ENCODE peak calls at places on chromosomes 4 and X, in five cellular contexts. T, Y, B, O and H are unnamed samples. For H3K4me1, the result is how much of the 10 kb centered on the place peaks cover.

GRCh38 chrX:72308566-72309296 is 3.0 kb upstream of the CITED1 start:
- DNase-seq in O (peak), B (no peak), Y (peak), T (peak), H (peak)

GRCh38 chrX:30023451-30023850 is 191.9 kb upstream of the MAGEB2 start:
- DNase-seq in Y (no peak), B (no peak), T (no peak), O (no peak), H (no peak)

GRCh38 chrX:15524417-15524816 is 23.8 kb downstream of the BMX start:
- DNase-seq in B (no peak), T (no peak), Y (peak), O (no peak), H (no peak)

GRCh38 chr4:94621491-94622080 is 136.2 kb upstream of the BMPR1B start:
- DNase-seq in T (no peak), O (no peak), B (no peak), Y (peak), H (no peak)

GRCh38 chrX:130173190-130173895 is 1.6 kb downstream of the RAB33A start:
- DNase-seq in B (peak), Y (peak), T (peak), O (peak), H (no peak)

GRCh38 chr4:40956726-40957255 is 207.0 kb downstream of the NSUN7 start:
- DNase-seq in B (no peak), O (no peak), Y (no peak), T (no peak), H (no peak)

GRCh38 chrX:31658360-31658759 is 586.5 kb upstream of the FTHL17 start:
- DNase-seq in B (no peak), O (no peak), T (no peak), Y (peak), H (no peak)

GRCh38 chrX:35800479-35800878 is 2.3 kb downstream of the MAGEB16 start:
- DNase-seq in T (no peak), B (no peak), O (no peak), Y (no peak), H (no peak)

GRCh38 chr4:48635310-48635709 is 144.8 kb downstream of the FRYL start:
- DNase-seq in T (no peak), O (no peak), B (no peak), Y (peak), H (no peak)

GRCh38 chr4:150173420-150173819 is 95.2 kb downstream of the DCLK2 start:
- DNase-seq in T (no peak), Y (peak), O (no peak), B (no peak), H (no peak)

GRCh38 chrX:106007815-106008214 is 30.7 kb downstream of the SERPINA7 start:
- DNase-seq in O (no peak), T (no peak), B (no peak), Y (no peak), H (no peak)

GRCh38 chrX:150766351-150767044 is 73.3 kb downstream of the MTMR1 start:
- DNase-seq in O (no peak), T (no peak), Y (no peak), B (no peak), H (no peak)

GRCh38 chr4:123052007-123052406 is 129.6 kb upstream of the NUDT6 start:
- DNase-seq in O (no peak), Y (no peak), T (no peak), B (no peak), H (no peak)

GRCh38 chr4:107258359-107258758 is 222.2 kb upstream of the DKK2 start:
- DNase-seq in Y (no peak), O (no peak), B (no peak), T (no peak), H (no peak)

GRCh38 chrX:19889582-19890342 is 2.4 kb upstream of the SH3KBP1 start:
- DNase-seq in B (peak), O (no peak), Y (no peak), T (peak), H (no peak)

GRCh38 chrX:154365997-154366665 is 8.3 kb downstream of the FLNA start:
- DNase-seq in O (no peak), Y (no peak), B (no peak), T (no peak), H (no peak)
- TF ChIP-seq POLR2AphosphoS5 in O (peak), Y (peak), B (no peak), T (no peak), H (no peak)

GRCh38 chr4:7767966-7768365 is 171.7 kb downstream of the AFAP1 start:
- DNase-seq in B (no peak), T (no peak), O (no peak), Y (no peak), H (no peak)
- H3K4me1 ChIP-seq in B (under half), T (under half), O (under half), Y (under half), H (under half)

GRCh38 chrX:3815896-3816664 is 102.6 kb upstream of the PRKX start:
- DNase-seq in Y (peak), B (peak), T (peak), O (peak), H (peak)
- TF ChIP-seq POLR2A in Y (no peak), B (peak), T (peak), O (no peak), H (no peak)

GRCh38 chr4:146407669-146408084 is 114.1 kb downstream of the SLC10A7 start:
- DNase-seq in B (no peak), Y (peak), O (no peak), T (no peak), H (no peak)
- TF ChIP-seq POLR2AphosphoS5 in B (no peak), Y (peak), O (no peak), T (no peak), H (no peak)

GRCh38 chr4:5752803-5753184 is 41.8 kb downstream of the EVC start:
- DNase-seq in Y (no peak), T (no peak), O (no peak), B (no peak), H (no peak)

GRCh38 chr4:5755161-5755560 is 44.2 kb downstream of the EVC start:
- DNase-seq in Y (no peak), O (no peak), B (no peak), T (no peak), H (no peak)

GRCh38 chr4:5753366-5753765 is 42.4 kb downstream of the EVC start:
- DNase-seq in O (no peak), Y (no peak), T (no peak), B (no peak), H (no peak)

GRCh38 chr4:5754529-5754881 is 43.5 kb downstream of the EVC start:
- DNase-seq in O (no peak), Y (no peak), T (no peak), B (no peak), H (no peak)

GRCh38 chr4:5753766-5754528 is 42.9 kb downstream of the EVC start:
- DNase-seq in B (no peak), O (no peak), Y (peak), T (no peak), H (no peak)
- H3K4me1 ChIP-seq in B (under half), O (under half), Y (half or more), T (under half), H (under half)

DNA sequence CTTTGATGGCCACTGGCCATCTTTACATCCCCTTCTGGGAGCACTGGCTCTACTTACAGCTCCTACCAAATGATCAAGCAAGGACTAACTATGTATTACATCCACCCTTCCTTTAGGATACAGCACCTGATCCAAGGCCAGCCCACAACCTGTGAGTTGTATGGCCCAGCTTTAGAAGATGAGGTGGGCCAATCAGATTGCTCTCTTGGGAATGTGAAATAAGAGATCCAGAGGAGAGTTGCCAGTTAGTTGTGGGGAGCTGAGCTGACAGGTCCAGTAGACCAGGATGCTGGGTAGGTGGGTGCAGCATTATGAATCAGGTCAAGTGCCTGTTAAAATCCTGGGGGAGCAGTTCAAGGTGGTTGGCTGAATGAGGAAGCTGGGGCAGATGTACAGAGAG is 111.5 kb downstream of the GNL3L start:
- DNase-seq in T (no peak), B (no peak), Y (no peak), O (no peak), H (no peak)
- TF ChIP-seq POLR2A in T (no peak), B (no peak), Y (no peak), O (no peak), H (no peak)

GRCh38 chr4:15373363-15373762 is 54.5 kb upstream of the C1QTNF7 start:
- DNase-seq in Y (no peak), T (no peak), O (no peak), B (no peak), H (no peak)

GRCh38 chr4:15368906-15369305 is 58.9 kb upstream of the C1QTNF7 start:
- DNase-seq in T (no peak), O (no peak), B (no peak), Y (no peak), H (no peak)

GRCh38 chr4:15366660-15367059 is 61.2 kb upstream of the C1QTNF7 start:
- DNase-seq in O (no peak), Y (no peak), T (no peak), B (no peak), H (no peak)

GRCh38 chr4:15374697-15375096 is 53.1 kb upstream of the C1QTNF7 start:
- DNase-seq in T (no peak), O (no peak), Y (no peak), B (no peak), H (no peak)

DNA sequence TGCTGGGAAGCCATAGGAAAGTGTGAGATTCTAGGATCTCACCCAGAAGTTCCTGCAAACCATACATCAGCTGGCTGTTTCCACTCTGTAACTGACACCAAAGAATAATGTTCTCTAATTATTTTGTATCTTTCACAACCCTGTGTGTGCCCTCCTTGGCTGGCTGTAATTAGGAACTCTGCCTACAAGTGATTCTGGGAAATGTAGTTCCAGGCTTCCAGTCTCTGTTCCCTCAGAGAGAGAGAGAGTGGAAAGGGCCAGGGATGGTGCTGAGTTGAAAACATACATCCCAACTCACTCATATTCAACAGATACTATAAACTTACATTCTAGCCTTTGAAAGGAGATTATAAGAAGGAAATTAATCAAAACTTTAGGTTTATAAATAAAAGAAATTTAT is 57.5 kb upstream of the C1QTNF7 start:
- DNase-seq in O (no peak), Y (no peak), B (no peak), T (no peak), H (no peak)
- TF ChIP-seq POLR2AphosphoS5 in O (no peak), Y (no peak), B (no peak), T (no peak), H (no peak)

GRCh38 chrX:41515376-41515775 is 68.2 kb downstream of the NYX start:
- DNase-seq in T (no peak), O (no peak), B (no peak), Y (no peak), H (no peak)
- H3K4me1 ChIP-seq in T (under half), O (under half), B (under half), Y (under half), H (under half)

GRCh38 chrX:24646745-24647182 is 383 bp downstream of the PCYT1B start:
- DNase-seq in B (no peak), Y (peak), O (no peak), T (no peak), H (no peak)
- TF ChIP-seq POLR2A in B (no peak), Y (no peak), O (no peak), T (no peak), H (no peak)